ENCODE peak calls at places on chromosomes 5 and 9, in four cellular contexts. P is right lobe of liver, S is MCF 10A, G is sigmoid colon. O is an unnamed sample.

GRCh38 chr9:106675780-106676179 is 187.2 kb upstream of the ZNF462 start:
- DNase-seq in P (no peak), S (peak; percentile 27), G (no peak), O (peak; percentile 59)

GRCh38 chr9:4496497-4496896 is 6.2 kb downstream of the SLC1A1 start:
- DNase-seq in P (no peak), S (no peak), G (no peak), O (no peak)

GRCh38 chr5:164336906-164337305 is 831.5 kb downstream of the MAT2B start:
- DNase-seq in P (no peak), S (peak; percentile 46), G (no peak), O (peak; percentile 39)

GRCh38 chr5:60652206-60652605 is 47.8 kb downstream of the DEPDC1B start:
- DNase-seq in P (no peak), S (peak; percentile 90), G (no peak), O (peak; percentile 85)

GRCh38 chr9:12614488-12614887 is 78.7 kb upstream of the TYRP1 start:
- DNase-seq in P (no peak), S (no peak), G (no peak), O (no peak)

GRCh38 chr5:59317023-59317771 is 576.3 kb downstream of the PDE4D start:
- DNase-seq in P (no peak), S (peak; percentile 31), G (peak; percentile 78), O (peak; percentile 66)

GRCh38 chr9:125810161-125810560 is 63.0 kb downstream of the PBX3 start:
- DNase-seq in P (no peak), S (no peak), G (no peak), O (no peak)

GRCh38 chr5:149237662-149238061 is 34.0 kb upstream of the AFAP1L1 start:
- DNase-seq in P (no peak), S (no peak), G (no peak), O (no peak)

GRCh38 chr9:71769175-71770165 is 1.2 kb upstream of the CEMIP2 start:
- DNase-seq in P (peak; percentile 96), S (peak; percentile 79), G (peak; percentile 91), O (peak; percentile 81)

GRCh38 chr5:112847306-112847705 is 13.8 kb upstream of the SRP19 start:
- DNase-seq in P (no peak), S (no peak), G (no peak), O (no peak)

GRCh38 chr5:37667846-37668245 is 172.0 kb downstream of the GDNF start:
- DNase-seq in P (no peak), S (no peak), G (no peak), O (no peak)

GRCh38 chr9:121445986-121446385 is 53.7 kb downstream of the GGTA1 start:
- DNase-seq in P (no peak), S (peak; percentile 26), G (no peak), O (no peak)
- TF ChIP-seq CTCF in P (no peak), S (no peak), G (no peak), O (peak; percentile 18)

GRCh38 chr5:101009758-101010519 is 106.9 kb upstream of the ST8SIA4 start:
- DNase-seq in P (no peak), S (no peak), G (no peak), O (no peak)

GRCh38 chr5:101018299-101018698 is 115.2 kb upstream of the ST8SIA4 start:
- DNase-seq in P (no peak), S (no peak), G (no peak), O (no peak)

DNA sequence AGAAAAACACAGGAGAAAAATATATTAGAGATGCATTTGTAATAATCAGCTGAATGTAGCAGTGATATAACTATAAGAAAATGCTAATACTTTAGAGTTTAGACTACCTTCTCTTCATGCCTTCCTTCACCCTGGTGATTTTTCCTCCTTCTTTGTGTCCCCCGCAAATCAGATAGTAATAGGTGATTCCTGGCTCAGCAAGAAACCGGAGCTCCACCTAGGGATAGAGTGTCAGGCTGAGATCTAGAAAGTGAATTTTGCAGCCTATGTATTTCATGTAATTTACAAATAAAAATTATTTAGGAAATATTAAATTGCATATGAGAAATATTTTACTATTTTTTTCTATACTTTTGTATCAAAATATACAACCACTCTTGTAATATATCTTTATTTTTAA is 109.8 kb upstream of the ST8SIA4 start:
- DNase-seq in P (no peak), S (no peak), G (no peak), O (no peak)
- TF ChIP-seq CTCF in P (no peak), S (no peak), G (no peak), O (no peak)

DNA sequence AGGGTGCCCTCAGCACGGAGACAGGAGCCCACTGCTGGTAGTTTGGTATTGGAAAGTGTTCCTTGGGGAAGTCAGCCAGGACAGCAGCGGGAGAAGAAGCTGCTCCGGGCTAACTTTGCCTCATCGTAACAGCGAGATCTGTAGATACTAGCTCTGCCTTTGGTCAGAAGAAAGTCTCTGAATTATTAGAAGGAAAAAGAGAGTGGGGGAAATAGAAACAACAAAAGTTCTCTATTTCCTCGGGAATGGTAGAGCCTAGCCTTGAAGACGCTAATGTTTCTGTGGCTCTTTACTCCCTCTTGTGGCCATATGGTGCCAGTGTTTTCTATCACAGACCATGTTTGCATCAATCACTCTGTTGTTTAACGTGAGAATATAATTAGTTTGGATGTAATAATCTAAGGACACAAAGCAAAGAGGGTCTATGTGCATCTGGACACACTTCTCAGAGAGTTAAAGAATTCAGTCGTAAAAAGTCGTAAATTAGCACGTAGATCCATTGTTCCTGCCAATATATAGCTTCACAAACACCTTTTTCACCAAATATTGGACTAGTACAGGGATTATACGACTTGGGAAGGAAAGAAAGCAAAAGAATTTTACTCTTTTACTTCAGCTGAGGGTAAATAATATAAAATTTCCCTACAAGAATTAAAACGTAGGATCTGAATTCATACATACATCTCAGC is 40.2 kb upstream of the HSD17B4 start:
- DNase-seq in P (peak; percentile 58), S (peak; percentile 93), G (peak; percentile 69), O (peak; percentile 84)
- TF ChIP-seq CTCF in P (peak; percentile 92), S (peak; percentile 96), G (peak; percentile 92), O (peak; percentile 92)

GRCh38 chr9:115030006-115030405 is 88.0 kb downstream of the TNC start:
- DNase-seq in P (no peak), S (no peak), G (no peak), O (no peak)
- TF ChIP-seq CTCF in P (no peak), S (no peak), G (no peak), O (no peak)

GRCh38 chr9:121059998-121060636 is 10.0 kb upstream of the C5 start:
- DNase-seq in P (no peak), S (peak; percentile 66), G (no peak), O (peak; percentile 77)
- TF ChIP-seq CTCF in P (peak; percentile 80), S (peak; percentile 53), G (peak; percentile 69), O (peak; percentile 76)